ENCODE peak calls at places on chromosomes 16 and 17, in six cellular contexts. E, U, Y, P, H and N are unnamed samples.

GRCh38 chr17:79218825-79219200 is 144.2 kb downstream of the ENGASE start:
- DNase-seq in Y (no peak), E (no peak), H (no peak), P (no peak), U (no peak), N (no peak)

GRCh38 chr16:22189473-22190168 is 16.5 kb upstream of the EEF2K start:
- DNase-seq in E (peak), Y (peak), U (peak), H (peak), P (no peak), N (peak)

GRCh38 chr17:10171581-10171981 is 26.8 kb downstream of the GAS7 start:
- DNase-seq in U (peak), E (no peak), Y (no peak), P (no peak), H (no peak), N (no peak)

GRCh38 chr16:9027070-9027799 is 63.5 kb upstream of the USP7 start:
- DNase-seq in Y (no peak), P (no peak), H (no peak), E (no peak), U (no peak), N (no peak)

GRCh38 chr16:84854759-84855158 is 35.0 kb downstream of the CRISPLD2 start:
- DNase-seq in E (no peak), U (peak), P (no peak), H (no peak), Y (no peak), N (no peak)

GRCh38 chr17:67412057-67412456 is 35.0 kb downstream of the PITPNC1 start:
- DNase-seq in E (no peak), H (no peak), U (no peak), P (no peak), Y (no peak), N (no peak)

GRCh38 chr17:29835438-29836351 is 94.3 kb downstream of the SSH2 start:
- DNase-seq in U (peak), H (no peak), E (no peak), Y (no peak), P (no peak), N (no peak)

GRCh38 chr16:51982715-51983680 is 563.9 kb downstream of the TOX3 start:
- DNase-seq in Y (no peak), U (peak), H (no peak), P (peak), E (peak), N (no peak)

GRCh38 chr17:49859991-49860953 is 12.4 kb upstream of the TAC4 start:
- DNase-seq in E (no peak), H (no peak), U (no peak), P (no peak), Y (no peak), N (no peak)

GRCh38 chr16:50467943-50468748 is 80.0 kb upstream of the NKD1 start:
- DNase-seq in Y (no peak), P (no peak), H (no peak), E (no peak), U (no peak), N (peak)

GRCh38 chr17:28415886-28416285 is 9.9 kb upstream of the SLC46A1 start:
- DNase-seq in H (no peak), Y (no peak), E (no peak), U (no peak), P (no peak), N (no peak)

GRCh38 chr17:27578718-27579085 is 52.3 kb upstream of the LGALS9 start:
- DNase-seq in P (no peak), U (peak), H (no peak), Y (no peak), E (no peak), N (no peak)

GRCh38 chr16:10635367-10636021 is 55.1 kb upstream of the EMP2 start:
- DNase-seq in Y (no peak), P (no peak), U (no peak), H (no peak), E (no peak), N (no peak)

DNA sequence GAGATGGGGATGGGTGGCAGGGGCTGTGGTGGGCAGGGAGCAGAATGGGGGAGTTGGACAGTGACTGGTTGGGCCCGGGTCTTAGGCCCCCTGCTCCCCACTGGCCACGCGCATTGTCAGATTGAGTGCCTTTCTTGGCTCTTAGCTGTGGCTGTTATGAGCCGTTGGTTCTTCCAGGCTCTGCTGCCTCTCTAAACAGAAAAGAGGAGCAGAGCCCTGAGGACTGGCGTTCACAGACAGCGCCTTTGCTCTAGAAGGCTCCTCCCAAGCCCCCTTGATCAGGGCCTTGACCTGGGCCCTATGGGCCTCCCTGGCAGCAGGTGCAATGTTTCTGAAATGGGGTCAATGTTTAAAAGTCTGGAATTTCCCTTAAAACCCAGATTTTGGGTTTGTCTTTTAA is 14.8 kb upstream of the NUDT16L1 start:
- DNase-seq in P (no peak), U (no peak), Y (no peak), H (no peak), E (no peak), N (no peak)
- H3K27ac ChIP-seq in P (no peak), U (peak), Y (peak), H (no peak), E (peak), N (no peak)

DNA sequence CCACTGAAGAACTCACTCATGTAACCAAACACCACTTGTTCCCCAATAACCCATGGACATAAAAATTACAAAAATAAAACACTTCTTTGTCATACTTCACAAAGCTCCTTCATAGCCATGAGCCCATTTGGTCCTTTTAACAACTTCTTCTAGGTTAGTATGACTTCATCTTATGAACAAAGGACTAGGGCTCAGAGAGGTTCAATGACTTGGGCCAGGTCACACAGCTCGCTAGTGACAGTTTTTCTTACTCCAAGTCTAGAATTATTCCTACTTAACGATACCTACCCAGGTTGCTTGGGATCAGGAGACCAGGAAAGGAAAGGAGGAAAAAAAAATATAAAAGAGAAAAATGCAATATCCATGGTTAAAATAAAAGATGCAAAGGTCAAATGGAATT is 353.4 kb downstream of the SOX9 start:
- DNase-seq in H (no peak), Y (no peak), E (no peak), U (no peak), P (no peak), N (no peak)
- H3K27ac ChIP-seq in H (no peak), Y (no peak), E (no peak), U (no peak), P (no peak), N (no peak)

GRCh38 chr16:69141014-69141413 is 8.6 kb downstream of the UTP4 start:
- DNase-seq in E (no peak), H (no peak), Y (no peak), P (no peak), U (no peak), N (no peak)
- H3K27ac ChIP-seq in E (no peak), H (no peak), Y (no peak), P (no peak), U (no peak), N (no peak)

GRCh38 chr17:57391076-57391825 is 134.9 kb downstream of the MSI2 start:
- DNase-seq in Y (no peak), U (no peak), P (no peak), H (no peak), E (no peak), N (no peak)
- H3K27ac ChIP-seq in Y (no peak), U (peak), P (peak), H (no peak), E (no peak), N (no peak)

DNA sequence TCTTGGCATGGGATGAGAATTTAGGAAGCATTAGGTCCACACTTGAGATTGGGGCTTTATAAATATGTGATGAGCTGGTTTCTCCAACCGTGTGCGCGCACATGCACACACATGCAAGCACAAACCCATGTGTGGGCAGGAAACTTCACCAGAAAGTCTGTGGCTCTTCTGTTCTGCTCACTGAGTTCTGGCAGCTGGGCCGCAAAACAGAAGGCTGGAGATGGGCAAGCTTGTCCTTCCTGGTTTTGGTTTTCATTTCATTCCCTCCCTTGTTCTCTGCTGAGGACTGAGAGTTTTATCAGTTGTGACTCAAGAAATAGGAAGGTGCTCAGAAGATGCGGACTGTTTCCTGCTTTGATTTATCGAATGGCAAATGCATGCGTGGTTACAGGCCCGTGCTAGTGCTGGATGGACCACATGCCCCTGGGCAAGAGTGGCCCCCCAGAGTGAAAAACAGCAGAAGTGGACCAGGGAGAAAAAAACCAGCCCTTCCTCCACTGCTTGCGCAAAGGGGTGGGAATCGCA is 14.1 kb downstream of the MAP3K14 start:
- DNase-seq in E (peak), Y (no peak), H (peak), P (no peak), U (peak), N (no peak)
- H3K27ac ChIP-seq in E (peak), Y (peak), H (peak), P (peak), U (no peak), N (peak)